ENCODE peak calls at places on chromosomes 13 and 19, in eight cellular contexts. H is CD4-positive, alpha-beta T cell; X is cardiac fibroblast; V is activated B cell treated with CpG ODN at 0.5 μM for 24 hours; T is neural progenitor cell; Q is mucosa of descending colon; C is left ventricle myocardium inferior; Z is esophagus squamous epithelium. P is an unnamed sample.

GRCh38 chr13:27168086-27168485 is 3.5 kb downstream of the USP12 start:
- DNase-seq in H (no peak), X (no peak), V (no peak), T (no peak), Q (no peak), C (no peak), Z (no peak), P (no peak)

GRCh38 chr19:33373701-33374405 is at the start of gene CEBPG:
- DNase-seq in H (no peak), X (peak), V (no peak), T (peak), Q (peak), C (peak), Z (no peak), P (peak)

GRCh38 chr13:85812282-85812681 is 13.1 kb upstream of the SLITRK6 start:
- DNase-seq in H (no peak), X (no peak), V (no peak), T (no peak), Q (no peak), C (no peak), Z (no peak), P (no peak)

GRCh38 chr19:56837492-56837891 is 3.0 kb downstream of the PEG3 start:
- DNase-seq in H (no peak), X (peak), V (no peak), T (no peak), Q (peak), C (peak), Z (no peak), P (no peak)

GRCh38 chr13:97108535-97108910 is 113.6 kb upstream of the MBNL2 start:
- DNase-seq in H (no peak), X (peak), V (no peak), T (no peak), Q (no peak), C (no peak), Z (no peak), P (no peak)

GRCh38 chr13:79668353-79668752 is 187.4 kb downstream of the NDFIP2 start:
- DNase-seq in H (no peak), X (no peak), V (no peak), T (no peak), Q (no peak), C (no peak), Z (no peak), P (no peak)

GRCh38 chr19:1970003-1970805 is 29.2 kb downstream of the CSNK1G2 start:
- DNase-seq in H (no peak), X (no peak), V (no peak), T (no peak), Q (no peak), C (no peak), Z (no peak), P (no peak)

GRCh38 chr13:57633141-57633949 is 1.8 kb downstream of the PCDH17 start:
- DNase-seq in H (no peak), X (no peak), V (no peak), T (peak), Q (peak), C (peak), Z (no peak), P (peak)

GRCh38 chr19:2805261-2805900 is 14.3 kb upstream of the ZNF554 start:
- DNase-seq in H (no peak), X (no peak), V (no peak), T (no peak), Q (no peak), C (no peak), Z (no peak), P (no peak)

GRCh38 chr13:114200673-114201005 is 21.6 kb downstream of the CFAP97D2 start:
- DNase-seq in H (no peak), X (no peak), V (no peak), T (no peak), Q (no peak), C (no peak), Z (no peak), P (no peak)

GRCh38 chr13:104382941-104383340 is 1316.7 kb upstream of the SLC10A2 start:
- DNase-seq in H (no peak), X (peak), V (no peak), T (no peak), Q (no peak), C (no peak), Z (no peak), P (no peak)

GRCh38 chr13:50348402-50348801 is 333.2 kb downstream of the KCNRG start:
- DNase-seq in H (no peak), X (no peak), V (no peak), T (no peak), Q (no peak), C (no peak), Z (no peak), P (no peak)

GRCh38 chr13:100340865-100341264 is 247.7 kb downstream of the GGACT start:
- DNase-seq in H (no peak), X (no peak), V (no peak), T (no peak), Q (no peak), C (no peak), Z (no peak), P (no peak)

GRCh38 chr13:101204270-101205011 is 211.9 kb downstream of the NALCN start:
- DNase-seq in H (no peak), X (no peak), V (no peak), T (no peak), Q (no peak), C (no peak), Z (no peak), P (no peak)

GRCh38 chr19:6527893-6528543 is 2.8 kb upstream of the TNFSF9 start:
- DNase-seq in H (no peak), X (no peak), V (peak), T (no peak), Q (no peak), C (no peak), Z (no peak), P (no peak)

GRCh38 chr13:62908321-62908720 is 1492.7 kb upstream of the PCDH20 start:
- DNase-seq in H (no peak), X (no peak), V (no peak), T (no peak), Q (no peak), C (no peak), Z (no peak), P (no peak)

GRCh38 chr19:18415177-18415867 is 3.9 kb upstream of the SSBP4 start:
- DNase-seq in H (no peak), X (peak), V (no peak), T (no peak), Q (peak), C (peak), Z (no peak), P (no peak)

GRCh38 chr13:85286081-85286480 is 513.1 kb downstream of the SLITRK6 start:
- DNase-seq in H (no peak), X (peak), V (no peak), T (no peak), Q (no peak), C (no peak), Z (no peak), P (no peak)

GRCh38 chr13:73090116-73090811 is 31.5 kb downstream of the KLF5 start:
- DNase-seq in H (no peak), X (peak), V (no peak), T (no peak), Q (peak), C (no peak), Z (no peak), P (no peak)

GRCh38 chr13:99357920-99358319 is 50.7 kb upstream of the GPR183 start:
- DNase-seq in H (no peak), X (no peak), V (no peak), T (no peak), Q (no peak), C (no peak), Z (no peak), P (no peak)

GRCh38 chr13:107466326-107466725 is 749.0 kb downstream of the LIG4 start:
- DNase-seq in H (no peak), X (no peak), V (no peak), T (no peak), Q (no peak), C (no peak), Z (no peak), P (no peak)

GRCh38 chr13:26390203-26390602 is 136.3 kb downstream of the CDK8 start:
- DNase-seq in H (no peak), X (no peak), V (no peak), T (no peak), Q (no peak), C (no peak), Z (no peak), P (no peak)

GRCh38 chr13:99157046-99157445 is 43.6 kb upstream of the UBAC2 start:
- DNase-seq in H (no peak), X (no peak), V (no peak), T (no peak), Q (no peak), C (no peak), Z (no peak), P (no peak)

GRCh38 chr13:95833126-95833525 is 156.2 kb downstream of the DNAJC3 start:
- DNase-seq in H (no peak), X (no peak), V (no peak), T (no peak), Q (no peak), C (no peak), Z (no peak), P (no peak)

GRCh38 chr19:16273005-16273404 is 51.6 kb upstream of the KLF2 start:
- DNase-seq in H (no peak), X (no peak), V (no peak), T (peak), Q (no peak), C (peak), Z (no peak), P (no peak)

GRCh38 chr19:53365899-53366493 is 491 bp downstream of the ZNF525 start:
- DNase-seq in H (no peak), X (peak), V (no peak), T (peak), Q (peak), C (peak), Z (no peak), P (no peak)

GRCh38 chr13:67238277-67238859 is 8.2 kb upstream of the PCDH9 start:
- DNase-seq in H (no peak), X (peak), V (no peak), T (no peak), Q (no peak), C (no peak), Z (no peak), P (no peak)

GRCh38 chr13:78370231-78370630 is 233.1 kb downstream of the POU4F1 start:
- DNase-seq in H (no peak), X (no peak), V (no peak), T (peak), Q (no peak), C (no peak), Z (no peak), P (no peak)

DNA sequence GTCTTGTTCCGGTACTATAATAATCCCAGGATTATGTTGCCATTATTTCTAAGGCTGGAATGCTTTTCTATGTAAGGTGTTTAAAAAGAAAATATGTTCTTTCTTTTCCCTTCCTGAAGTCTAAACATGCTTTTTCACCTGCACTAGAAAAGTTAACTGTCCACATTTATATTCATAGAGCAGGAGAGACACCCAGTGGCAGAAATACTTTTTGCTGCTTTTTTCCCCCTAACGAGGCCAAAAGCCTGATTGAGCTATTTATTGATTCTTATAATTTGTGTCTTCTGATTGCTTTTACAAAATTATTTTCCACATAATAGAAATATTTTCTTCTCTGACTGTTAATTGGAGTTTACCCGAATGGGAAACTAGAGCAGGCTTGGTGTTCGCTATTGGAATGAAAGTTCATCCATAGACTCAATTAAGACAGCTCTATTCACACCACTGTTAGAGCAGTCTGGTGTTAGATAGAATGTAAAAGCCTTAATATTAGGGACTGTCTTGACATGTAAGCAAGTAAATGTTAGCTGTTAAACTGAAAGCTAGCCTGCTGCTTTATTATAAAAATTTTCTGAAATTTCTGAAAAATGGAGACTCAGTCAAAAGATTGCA is 15.8 kb downstream of the GPR180 start:
- DNase-seq in H (peak), X (peak), V (no peak), T (no peak), Q (no peak), C (no peak), Z (no peak), P (no peak)
- TF ChIP-seq CTCF in H (peak), X (peak), V (no peak), T (peak), Q (no peak), C (peak), Z (peak), P (peak)

DNA sequence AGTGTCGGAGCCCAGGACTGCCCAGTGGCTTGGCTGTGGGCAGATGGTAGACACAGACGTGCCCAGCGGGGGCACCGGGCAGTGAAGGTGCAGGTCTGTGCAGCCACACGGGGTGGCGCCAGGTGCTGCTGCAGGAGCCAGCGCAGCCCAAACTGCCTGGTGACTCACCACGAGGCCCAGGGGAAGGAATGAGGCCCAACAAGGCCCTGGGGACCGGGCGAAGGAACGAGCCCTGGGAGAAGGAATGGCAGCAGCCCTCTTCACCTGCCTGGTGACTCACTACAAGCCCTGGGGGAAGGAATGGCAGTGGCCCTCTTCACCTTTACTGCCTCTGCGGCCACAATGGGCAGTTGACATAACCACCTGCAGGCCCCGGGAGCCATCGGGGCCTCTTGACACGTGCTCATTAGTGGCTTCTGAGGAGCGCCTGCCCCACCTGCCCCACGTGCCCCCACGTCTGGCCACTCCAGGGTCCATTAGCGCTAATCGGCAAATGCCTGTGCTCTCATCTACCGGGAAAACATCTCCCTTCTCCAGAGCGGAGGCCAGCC is 9.3 kb downstream of the MED16 start:
- DNase-seq in H (no peak), X (no peak), V (no peak), T (no peak), Q (no peak), C (no peak), Z (no peak), P (no peak)
- TF ChIP-seq CTCF in H (no peak), X (no peak), V (no peak), T (no peak), Q (no peak), C (no peak), Z (peak), P (no peak)

DNA sequence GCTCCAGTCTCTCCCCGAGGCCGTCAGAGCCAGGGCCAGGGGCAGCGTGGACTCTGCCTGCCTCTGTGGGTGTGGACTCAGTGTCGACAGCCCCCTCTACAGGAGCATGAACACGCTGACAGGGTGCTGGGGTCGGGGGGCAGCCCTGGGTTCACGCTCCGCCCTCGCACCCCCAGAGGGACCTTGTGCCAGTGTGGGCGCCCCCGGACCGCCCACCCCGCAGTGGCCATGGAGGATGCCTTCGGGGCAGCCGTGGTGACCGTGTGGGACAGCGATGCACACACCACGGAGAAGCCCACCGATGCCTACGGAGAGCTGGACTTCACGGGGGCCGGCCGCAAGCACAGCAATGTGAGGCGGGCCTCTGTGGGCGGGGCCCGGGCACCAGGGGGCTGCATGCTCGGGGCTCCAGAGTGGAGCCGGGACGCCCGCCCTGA is 8.3 kb downstream of the TRPM4 start:
- DNase-seq in H (no peak), X (no peak), V (no peak), T (no peak), Q (peak), C (no peak), Z (no peak), P (no peak)
- TF ChIP-seq CTCF in H (no peak), X (no peak), V (no peak), T (peak), Q (no peak), C (no peak), Z (no peak), P (no peak)

DNA sequence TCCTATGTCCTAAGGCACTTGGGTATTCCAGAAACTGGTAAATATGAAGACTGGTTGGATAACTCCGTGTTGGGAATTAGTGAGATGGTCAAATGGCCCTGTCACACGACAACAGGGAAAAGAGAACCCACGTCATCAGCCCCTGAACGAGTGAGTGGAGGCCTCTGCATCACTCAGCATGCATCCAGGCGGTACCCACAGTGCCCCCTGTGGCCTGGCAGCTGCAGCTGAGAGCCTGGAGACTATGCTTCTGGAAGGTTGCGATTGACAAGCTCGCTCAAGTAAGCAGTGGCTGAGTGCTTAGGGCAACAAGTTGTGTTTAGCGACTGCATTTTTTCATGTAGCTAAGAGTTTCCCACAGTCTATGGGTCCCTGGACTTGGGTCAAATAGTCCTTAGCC is 55.9 kb downstream of the COL4A2 start:
- DNase-seq in H (no peak), X (no peak), V (no peak), T (peak), Q (no peak), C (no peak), Z (no peak), P (no peak)
- TF ChIP-seq CTCF in H (no peak), X (peak), V (no peak), T (peak), Q (no peak), C (peak), Z (no peak), P (peak)

DNA sequence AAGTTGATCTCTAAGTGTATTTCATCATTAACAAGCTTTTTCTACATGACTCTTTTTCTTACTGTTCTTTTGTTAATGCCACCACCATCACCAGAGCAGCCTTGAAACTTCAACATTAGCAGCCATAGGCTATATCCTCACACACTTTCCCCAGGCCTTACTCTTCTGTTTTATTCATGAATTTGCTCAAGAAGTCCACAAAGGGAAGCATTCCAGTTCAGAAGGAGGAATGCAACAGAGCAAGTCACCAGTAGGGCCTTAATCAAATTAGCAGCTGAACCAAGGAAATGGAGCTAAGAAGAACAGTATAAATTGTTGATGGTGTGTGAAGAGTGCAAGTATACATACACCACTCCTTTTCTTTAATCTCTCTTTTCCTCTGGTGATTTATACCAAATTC is 223.1 kb downstream of the NBEA start:
- DNase-seq in H (no peak), X (no peak), V (no peak), T (peak), Q (no peak), C (no peak), Z (no peak), P (no peak)
- TF ChIP-seq CTCF in H (no peak), X (no peak), V (no peak), T (no peak), Q (no peak), C (no peak), Z (no peak), P (no peak)

DNA sequence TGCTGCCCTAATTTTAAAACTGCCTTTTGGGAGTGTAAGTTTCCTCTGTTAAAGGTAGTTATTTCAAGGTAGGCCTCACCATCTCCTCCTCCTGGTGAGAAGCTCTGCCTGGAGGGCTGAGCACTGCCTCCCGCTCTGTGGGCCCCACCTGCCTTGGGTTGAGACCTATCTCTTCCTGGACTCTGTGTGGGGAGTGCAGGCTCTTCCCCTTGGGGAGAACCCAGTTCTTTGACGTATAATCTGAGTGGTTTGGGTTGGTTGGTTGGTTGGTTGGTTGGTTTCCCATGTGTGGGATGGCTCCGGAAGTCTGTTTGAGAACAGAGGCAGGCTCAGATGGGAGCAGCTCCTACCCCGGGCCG is 39.1 kb downstream of the ACTN4 start:
- DNase-seq in H (peak), X (no peak), V (no peak), T (no peak), Q (no peak), C (no peak), Z (no peak), P (no peak)
- TF ChIP-seq CTCF in H (no peak), X (no peak), V (no peak), T (no peak), Q (no peak), C (no peak), Z (no peak), P (no peak)

DNA sequence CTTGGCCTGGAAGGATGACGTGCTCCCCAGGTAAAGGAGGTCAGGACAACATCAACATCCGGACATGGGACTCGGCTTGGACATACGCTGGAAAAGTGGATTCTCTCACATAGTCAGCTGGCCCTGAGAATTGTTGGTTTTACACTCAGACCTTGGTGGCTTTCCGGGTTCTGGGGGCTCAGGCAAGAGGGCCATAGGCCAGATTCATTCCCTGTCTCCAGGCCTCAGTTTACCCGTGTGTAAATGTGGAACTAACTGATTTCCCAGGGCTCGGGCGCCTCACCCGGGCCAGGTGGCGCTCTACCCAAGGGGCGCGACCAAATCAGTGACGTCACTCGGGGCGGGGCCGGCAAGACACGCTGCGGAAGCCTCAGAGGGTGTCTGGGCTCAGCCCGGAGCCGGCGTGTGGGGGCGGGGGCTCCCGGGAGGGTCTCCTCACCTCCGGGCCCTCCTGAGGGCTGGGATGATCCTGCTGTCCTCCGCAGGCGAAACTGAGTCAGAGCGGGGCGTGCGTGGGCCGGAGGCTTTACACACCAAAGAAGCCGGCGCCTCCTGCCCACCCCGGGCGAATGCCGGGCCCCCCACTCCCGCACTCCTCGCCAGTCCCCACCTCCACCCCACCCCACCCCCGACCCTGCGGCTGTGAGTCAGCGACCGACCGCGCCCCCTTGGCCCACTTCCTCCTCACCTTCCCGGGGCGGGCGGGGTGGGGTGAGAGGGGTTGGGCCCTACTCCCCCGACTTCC is 861 bp upstream of the VASP start:
- DNase-seq in H (peak), X (peak), V (peak), T (peak), Q (peak), C (peak), Z (peak), P (peak)
- TF ChIP-seq CTCF in H (peak), X (peak), V (no peak), T (peak), Q (peak), C (peak), Z (peak), P (peak)

GRCh38 chr13:90868321-90868920 is 479.1 kb upstream of the MIR17HG start:
- DNase-seq in H (no peak), X (peak), V (no peak), T (peak), Q (no peak), C (no peak), Z (no peak), P (no peak)
- TF ChIP-seq CTCF in H (no peak), X (peak), V (no peak), T (peak), Q (no peak), C (peak), Z (no peak), P (peak)